ENCODE peak calls at places on chromosome 1, in four cellular contexts. E, F, D and W are unnamed samples.

GRCh38 chr1:12113433-12114339 is 50.6 kb downstream of the TNFRSF8 start:
- DNase-seq in E (peak; percentile 34), D (peak; percentile 28), F (no peak), W (no peak)

GRCh38 chr1:190179817-190180216 is 297.8 kb downstream of the BRINP3 start:
- DNase-seq in E (peak; percentile 75), F (no peak), D (no peak), W (no peak)

GRCh38 chr1:44030606-44031050 is 634 bp downstream of the SLC6A9 start:
- DNase-seq in D (peak; percentile 83), E (peak; percentile 45), F (no peak), W (peak; percentile 63)

GRCh38 chr1:48203287-48203900 is 19.1 kb upstream of the SLC5A9 start:
- DNase-seq in F (no peak), E (peak; percentile 7), D (peak; percentile 55), W (no peak)

GRCh38 chr1:228460830-228461229 is 26.4 kb upstream of the RNF187 start:
- DNase-seq in E (no peak), D (no peak), F (no peak), W (no peak)

GRCh38 chr1:34164510-34165381 is at the start of gene CSMD2:
- DNase-seq in D (peak; percentile 85), F (no peak), E (peak; percentile 79), W (no peak)

GRCh38 chr1:53061859-53062714 is at the start of gene PODN:
- DNase-seq in E (peak; percentile 44), D (no peak), F (no peak), W (peak; percentile 51)

GRCh38 chr1:242016518-242016917 is 17.6 kb upstream of the MAP1LC3C start:
- DNase-seq in F (no peak), D (no peak), E (no peak), W (no peak)

GRCh38 chr1:4701276-4701675 is 46.9 kb downstream of the AJAP1 start:
- DNase-seq in F (no peak), D (no peak), E (no peak), W (no peak)

GRCh38 chr1:44330935-44331334 is 24.1 kb downstream of the ERI3 start:
- DNase-seq in E (no peak), F (no peak), D (no peak), W (no peak)

GRCh38 chr1:206891412-206891811 is 5.8 kb upstream of the IL24 start:
- DNase-seq in E (no peak), F (no peak), D (no peak), W (no peak)
- H3K4me3 ChIP-seq in E (no peak overlapping the region), F (no peak overlapping the region), D (no peak overlapping the region), W (no peak overlapping the region)

GRCh38 chr1:172278478-172278877 is 142.0 kb upstream of the C1orf105 start:
- DNase-seq in E (peak; percentile 87), F (no peak), D (peak; percentile 4), W (no peak)
- H3K27ac ChIP-seq in E (no peak overlapping the region), F (no peak overlapping the region), D (no peak overlapping the region), W (no peak overlapping the region)

DNA sequence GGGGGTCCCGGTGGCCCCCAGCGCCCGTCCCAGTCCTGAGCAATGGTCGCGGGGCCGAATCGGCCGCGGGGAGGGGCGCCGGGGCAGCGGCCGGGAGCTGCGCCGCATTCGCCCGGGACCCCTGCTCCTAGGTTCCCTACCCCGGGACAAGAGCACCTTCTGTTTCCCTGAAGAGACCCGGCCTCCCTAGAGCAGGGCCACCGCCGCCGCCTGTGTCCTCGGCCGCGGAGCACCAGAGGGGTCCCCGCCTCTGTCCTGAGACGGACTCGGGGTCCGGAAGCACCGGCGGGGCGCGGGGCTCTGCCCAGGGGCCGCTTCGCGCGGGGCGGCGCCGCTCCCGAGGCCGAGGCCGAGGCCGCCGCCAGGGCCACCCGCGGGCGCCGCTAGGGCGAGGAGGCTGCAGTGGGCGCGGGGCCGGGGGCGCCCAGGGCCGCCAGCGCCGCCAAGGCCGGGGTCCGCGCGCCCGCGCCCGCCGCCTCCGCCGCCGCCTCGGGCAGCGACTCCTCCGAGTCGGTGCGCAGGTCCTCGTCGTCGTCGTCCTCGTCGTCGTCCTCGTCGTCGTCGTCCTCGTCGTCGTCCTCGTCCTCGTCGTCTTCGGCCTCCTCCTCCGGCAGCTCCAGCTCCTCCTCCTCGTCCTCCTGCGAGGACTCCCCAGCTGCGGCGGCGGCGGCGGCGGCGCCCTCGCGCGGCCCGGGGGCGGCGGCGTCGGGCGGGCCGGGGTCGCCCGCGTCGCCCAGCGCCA is 157.7 kb downstream of the CASZ1 start:
- DNase-seq in D (no peak), F (no peak), E (no peak), W (no peak)
- H3K4me3 ChIP-seq in D (no peak overlapping the region), F (peak overlapping the region; percentile 29), E (peak overlapping the region; percentile 10), W (peak overlapping the region; percentile 27)

GRCh38 chr1:168907053-168907452 is 178.0 kb upstream of the DPT start:
- DNase-seq in F (no peak), E (no peak), D (no peak), W (peak; percentile 58)
- H3K27ac ChIP-seq in F (no peak overlapping the region), E (no peak overlapping the region), D (no peak overlapping the region), W (peak overlapping the region; percentile 80)

DNA sequence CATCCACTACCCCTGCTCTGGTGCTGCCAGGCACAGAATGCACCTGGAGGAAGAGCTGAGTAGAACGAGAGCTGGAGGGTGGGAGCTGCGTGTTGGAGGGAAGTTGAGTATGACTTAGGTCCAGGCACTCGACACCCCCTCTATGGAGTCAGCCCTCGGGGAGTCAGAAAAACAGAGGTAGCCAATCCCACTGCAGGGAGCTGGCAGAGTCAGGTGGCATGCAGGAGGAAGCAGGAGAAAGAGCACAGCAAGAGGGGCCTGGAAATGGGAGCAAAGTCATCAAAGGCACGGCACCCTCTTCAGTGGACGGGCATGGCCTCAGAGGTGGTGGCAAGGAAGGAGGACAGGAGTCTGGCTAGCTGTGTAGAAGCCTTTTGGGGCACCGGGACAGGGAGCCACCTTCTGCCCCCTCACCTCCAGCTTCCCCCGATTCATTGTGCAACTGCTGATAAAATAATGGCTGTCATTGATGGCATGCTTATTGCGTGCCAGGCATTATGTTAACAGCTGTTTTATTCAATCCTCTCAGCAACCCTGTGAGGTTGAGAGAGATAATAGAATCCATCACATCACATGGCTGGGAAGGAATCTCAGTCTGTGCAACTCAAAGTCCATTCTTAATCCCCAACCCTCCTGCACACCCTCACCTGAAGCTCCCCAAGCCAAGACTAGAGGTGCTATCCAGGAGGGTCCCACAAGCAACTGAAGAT is 42.0 kb downstream of the C1orf198 start:
- DNase-seq in E (no peak), D (no peak), F (no peak), W (no peak)
- H3K4me3 ChIP-seq in E (no peak overlapping the region), D (no peak overlapping the region), F (no peak overlapping the region), W (no peak overlapping the region)

GRCh38 chr1:109277434-109278204 is 5.3 kb downstream of the PSRC1 start:
- DNase-seq in F (peak; percentile 78), E (peak; percentile 52), D (peak; percentile 90), W (no peak)
- H3K27ac ChIP-seq in F (no peak overlapping the region), E (no peak overlapping the region), D (no peak overlapping the region), W (peak overlapping the region; percentile 87)

DNA sequence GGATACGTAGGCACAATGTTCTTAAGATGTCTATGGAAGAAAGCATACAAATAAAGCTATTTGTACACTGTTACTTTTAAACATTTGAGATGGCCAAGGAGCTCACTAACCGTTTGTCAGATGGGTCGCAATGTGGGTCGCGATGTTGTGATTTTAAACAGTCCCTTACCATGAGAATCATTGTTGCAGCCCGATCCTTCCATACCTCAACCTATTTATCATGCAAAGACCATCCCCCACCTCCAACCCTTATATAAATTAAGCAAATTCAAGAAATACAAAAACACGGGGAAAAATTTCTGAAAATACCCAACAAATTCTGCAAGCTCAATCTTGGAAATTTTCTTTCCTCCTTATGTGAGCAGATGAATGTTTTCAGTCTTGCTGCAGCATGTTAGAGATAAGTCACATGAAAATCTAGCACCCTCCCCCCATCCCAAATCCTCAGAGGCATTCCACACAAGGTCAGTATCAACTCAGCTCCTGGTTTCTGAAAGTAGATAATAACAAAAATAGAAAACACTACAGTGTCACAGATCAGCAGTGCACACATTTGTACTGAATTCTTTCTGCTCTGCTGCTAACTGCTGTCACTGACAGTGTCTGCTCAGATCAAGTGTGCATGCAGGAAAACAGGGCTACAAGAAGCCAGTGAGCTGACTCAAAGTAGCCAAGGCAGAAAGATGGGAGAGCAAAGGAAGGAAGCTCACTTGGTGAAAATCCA is 92.9 kb upstream of the TTC39A start:
- DNase-seq in F (peak; percentile 37), D (peak; percentile 74), E (peak; percentile 25), W (no peak)
- H3K4me3 ChIP-seq in F (no peak overlapping the region), D (no peak overlapping the region), E (no peak overlapping the region), W (no peak overlapping the region)

DNA sequence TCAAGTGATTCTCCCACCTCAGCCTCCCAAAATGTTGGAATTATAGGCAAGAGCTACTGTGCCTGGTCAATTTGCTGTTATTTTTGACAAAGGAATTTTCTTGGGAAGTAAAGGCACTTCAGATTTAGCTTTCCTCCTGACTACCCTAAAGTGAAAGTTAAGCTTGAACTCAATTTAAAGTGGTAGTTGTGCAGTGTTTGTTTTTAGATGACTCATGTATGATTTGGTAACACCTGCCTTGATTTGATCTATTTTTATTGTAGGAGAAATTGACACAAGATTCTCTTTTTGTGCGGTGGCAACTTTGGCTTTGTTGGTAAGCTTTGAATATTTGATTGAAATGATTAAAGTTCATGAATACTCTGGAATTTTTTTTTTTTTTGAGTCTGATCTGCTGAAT is 5.0 kb downstream of the RABGGTB start:
- DNase-seq in F (no peak), D (no peak), E (peak; percentile 45), W (no peak)
- H3K27ac ChIP-seq in F (no peak overlapping the region), D (no peak overlapping the region), E (no peak overlapping the region), W (peak overlapping the region; percentile 23)

GRCh38 chr1:84164567-84165021 is 20.5 kb downstream of the PRKACB start:
- DNase-seq in F (no peak), E (peak; percentile 14), D (no peak), W (no peak)

GRCh38 chr1:84166797-84167196 is 22.7 kb downstream of the PRKACB start:
- DNase-seq in D (no peak), E (no peak), F (no peak), W (no peak)

GRCh38 chr1:84165566-84165965 is 21.5 kb downstream of the PRKACB start:
- DNase-seq in D (no peak), E (no peak), F (no peak), W (no peak)

GRCh38 chr1:84163123-84164038 is 19.3 kb downstream of the PRKACB start:
- DNase-seq in E (no peak), D (no peak), F (no peak), W (no peak)

GRCh38 chr1:84164156-84164555 is 20.1 kb downstream of the PRKACB start:
- DNase-seq in D (no peak), E (no peak), F (no peak), W (no peak)
- H3K4me3 ChIP-seq in D (no peak overlapping the region), E (peak overlapping the region; percentile 14), F (peak overlapping the region; percentile 22), W (peak overlapping the region; percentile 39)